ENCODE peak calls at places on chromosomes 2 and 18, in six cellular contexts. L, N, M, W, R and F are unnamed samples.

GRCh38 chr2:190563109-190563508 is 28.6 kb upstream of the NEMP2 start:
- DNase-seq in N (no peak), R (no peak), W (peak; percentile 31), L (no peak), M (no peak), F (no peak)

GRCh38 chr2:237486334-237486818 is 675 bp upstream of the MLPH start:
- DNase-seq in M (peak; percentile 65), N (no peak), L (no peak), R (no peak), W (no peak), F (no peak)

GRCh38 chr2:121663458-121663857 is 14.2 kb upstream of the CLASP1 start:
- DNase-seq in W (no peak), L (no peak), R (no peak), N (no peak), M (no peak), F (no peak)

GRCh38 chr2:171883275-171883893 is 10.7 kb downstream of the SLC25A12 start:
- DNase-seq in W (no peak), N (no peak), L (no peak), M (no peak), R (no peak), F (no peak)

GRCh38 chr2:227411320-227411989 is 23.7 kb upstream of the SCYGR1 start:
- DNase-seq in W (no peak), L (no peak), R (peak; percentile 94), N (no peak), M (no peak), F (no peak)

GRCh38 chr18:46469186-46469915 is 187.7 kb downstream of the LOXHD1 start:
- DNase-seq in W (no peak), L (peak; percentile 61), N (no peak), R (no peak), M (no peak), F (no peak)

GRCh38 chr18:48940854-48941531 is 9.8 kb downstream of the SMAD7 start:
- DNase-seq in L (peak; percentile 86), W (no peak), N (no peak), M (no peak), R (peak; percentile 62), F (no peak)

GRCh38 chr2:207561386-207562080 is 31.8 kb downstream of the CREB1 start:
- DNase-seq in W (no peak), M (no peak), R (no peak), N (no peak), L (no peak), F (no peak)

GRCh38 chr2:197450485-197450884 is 2.9 kb upstream of the COQ10B start:
- DNase-seq in L (no peak), R (no peak), N (no peak), W (no peak), M (no peak), F (no peak)

GRCh38 chr18:48326901-48327675 is 82.1 kb downstream of the ZBTB7C start:
- DNase-seq in N (no peak), R (no peak), L (no peak), M (no peak), W (no peak), F (no peak)

GRCh38 chr18:10942998-10943397 is 206.4 kb downstream of the PIEZO2 start:
- DNase-seq in L (no peak), N (peak; percentile 6), W (no peak), R (no peak), M (no peak), F (no peak)

GRCh38 chr18:62571037-62571436 is 48.2 kb downstream of the ZCCHC2 start:
- DNase-seq in M (no peak), R (no peak), W (no peak), N (no peak), L (no peak), F (no peak)
- H2AFZ ChIP-seq in M (no peak overlapping the region), R (no peak overlapping the region), W (no peak overlapping the region), N (no peak overlapping the region), L (no peak overlapping the region), F (no peak overlapping the region)

GRCh38 chr2:225025917-225026571 is 16.2 kb downstream of the DOCK10 start:
- DNase-seq in N (no peak), W (no peak), M (no peak), R (no peak), L (no peak), F (no peak)
- TF ChIP-seq YY1 in N (no peak), W (no peak), M (no peak), R (no peak), L (no peak), F (no peak)

DNA sequence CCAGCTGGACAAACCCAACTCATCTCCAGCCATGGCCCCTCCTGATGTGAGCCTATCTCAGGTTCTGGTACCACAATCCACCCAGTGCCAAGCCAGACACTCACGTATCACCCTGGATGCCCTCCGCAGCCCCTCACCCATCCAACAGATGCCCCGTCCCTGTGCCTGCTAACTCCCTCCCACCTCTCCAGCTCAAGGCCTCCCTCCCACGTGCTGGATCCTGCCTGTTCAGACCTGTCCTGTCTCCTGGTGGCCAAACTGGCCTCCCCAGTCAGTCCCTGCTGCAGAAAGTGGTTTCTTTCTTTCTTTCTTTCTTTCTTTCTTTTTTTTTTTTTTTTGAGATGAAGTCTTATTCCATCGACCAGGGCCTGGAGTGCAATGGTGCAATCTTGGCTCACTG is 86.2 kb downstream of the RRM2 start:
- DNase-seq in M (no peak), L (no peak), R (no peak), W (no peak), N (no peak), F (no peak)
- H2AFZ ChIP-seq in M (no peak overlapping the region), L (no peak overlapping the region), R (no peak overlapping the region), W (no peak overlapping the region), N (no peak overlapping the region), F (no peak overlapping the region)

GRCh38 chr2:186126181-186126580 is 359.9 kb upstream of the ZC3H15 start:
- DNase-seq in L (no peak), N (no peak), R (no peak), M (no peak), W (no peak), F (no peak)
- TF ChIP-seq YY1 in L (no peak), N (no peak), R (no peak), M (no peak), W (no peak), F (no peak)

GRCh38 chr2:229971298-229971790 is 49.0 kb downstream of the FBXO36 start:
- DNase-seq in L (peak; percentile 24), R (no peak), N (no peak), W (no peak), M (no peak), F (no peak)

GRCh38 chr2:229970406-229970805 is 48.1 kb downstream of the FBXO36 start:
- DNase-seq in W (no peak), L (no peak), M (no peak), R (no peak), N (no peak), F (no peak)

GRCh38 chr2:229974271-229974670 is 52.0 kb downstream of the FBXO36 start:
- DNase-seq in W (no peak), M (no peak), L (no peak), R (no peak), N (no peak), F (no peak)
- H2AFZ ChIP-seq in W (peak overlapping the region; percentile 12), M (no peak overlapping the region), L (no peak overlapping the region), R (no peak overlapping the region), N (no peak overlapping the region), F (no peak overlapping the region)

GRCh38 chr18:69736731-69737130 is 210.9 kb downstream of the CD226 start:
- DNase-seq in L (no peak), W (no peak), R (no peak), N (no peak), M (no peak), F (no peak)
- TF ChIP-seq YY1 in L (no peak), W (no peak), R (no peak), N (no peak), M (no peak), F (no peak)

GRCh38 chr2:201883559-201883958 is 77.2 kb downstream of the CDK15 start:
- DNase-seq in L (no peak), N (no peak), M (no peak), W (no peak), R (no peak), F (no peak)
- H2AFZ ChIP-seq in L (no peak overlapping the region), N (no peak overlapping the region), M (peak overlapping the region; percentile 56), W (no peak overlapping the region), R (no peak overlapping the region), F (no peak overlapping the region)